ENCODE peak calls at places on chromosomes 4 and X, in five cellular contexts. E is upper lobe of left lung, Z is GOT3, P is T follicular helper cell, I is NCI-H1092 treated with DMSO at 0.1 percent for 48 hours. J is an unnamed sample.

GRCh38 chrX:41118156-41118555 is 32.9 kb downstream of the USP9X start:
- DNase-seq in E (no peak), Z (no peak), P (no peak), I (no peak), J (no peak)

GRCh38 chr4:139142980-139143379 is 34.0 kb downstream of the ELF2 start:
- DNase-seq in E (no peak), Z (no peak), P (no peak), I (no peak), J (no peak)

GRCh38 chr4:89296871-89297270 is 10.7 kb downstream of the GPRIN3 start:
- DNase-seq in E (no peak), Z (no peak), P (no peak), I (no peak), J (no peak)

GRCh38 chrX:44914532-44915198 is 41.7 kb downstream of the KDM6A start:
- DNase-seq in E (no peak), Z (no peak), P (no peak), I (no peak), J (no peak)

GRCh38 chr4:78870056-78870455 is 69.2 kb downstream of the PAQR3 start:
- DNase-seq in E (no peak), Z (no peak), P (no peak), I (no peak), J (no peak)

GRCh38 chr4:134762053-134762452 is 560.5 kb upstream of the PABPC4L start:
- DNase-seq in E (no peak), Z (no peak), P (no peak), I (no peak), J (no peak)

GRCh38 chr4:100736651-100737450 is 219.0 kb upstream of the EMCN start:
- DNase-seq in E (no peak), Z (no peak), P (no peak), I (no peak), J (peak)

GRCh38 chr4:56704074-56704473 is 23.0 kb upstream of the HOPX start:
- DNase-seq in E (peak), Z (no peak), P (no peak), I (no peak), J (no peak)

GRCh38 chr4:3291969-3292570 is 751 bp upstream of the RGS12 start:
- DNase-seq in E (peak), Z (no peak), P (no peak), I (peak), J (peak)

GRCh38 chrX:109533005-109533404 is 3.6 kb upstream of the NXT2 start:
- DNase-seq in E (no peak), Z (no peak), P (no peak), I (no peak), J (no peak)

GRCh38 chr4:35972814-35973213 is 271.5 kb downstream of the ARAP2 start:
- DNase-seq in E (no peak), Z (no peak), P (no peak), I (no peak), J (no peak)

GRCh38 chr4:1975880-1976279 is 32.9 kb downstream of the NELFA start:
- DNase-seq in E (no peak), Z (no peak), P (no peak), I (no peak), J (no peak)

GRCh38 chr4:99657801-99658200 is at the start of gene C4orf54:
- DNase-seq in E (no peak), Z (no peak), P (no peak), I (no peak), J (no peak)

GRCh38 chr4:17494258-17494657 is 17.6 kb downstream of the QDPR start:
- DNase-seq in E (no peak), Z (peak), P (no peak), I (no peak), J (peak)

GRCh38 chrX:134374910-134375309 is 85.1 kb upstream of the HPRT1 start:
- DNase-seq in E (no peak), Z (no peak), P (no peak), I (no peak), J (no peak)

GRCh38 chr4:56164921-56165320 is 216.2 kb downstream of the CEP135 start:
- DNase-seq in E (no peak), Z (no peak), P (no peak), I (no peak), J (no peak)

GRCh38 chr4:30837131-30837539 is 117.0 kb downstream of the PCDH7 start:
- DNase-seq in E (no peak), Z (no peak), P (no peak), I (no peak), J (no peak)

GRCh38 chr4:89915937-89916336 is 21.3 kb downstream of the MMRN1 start:
- DNase-seq in E (no peak), Z (no peak), P (no peak), I (no peak), J (no peak)

GRCh38 chr4:11105715-11106114 is 323.0 kb downstream of the HS3ST1 start:
- DNase-seq in E (no peak), Z (no peak), P (no peak), I (no peak), J (no peak)

GRCh38 chr4:113695328-113696169 is 66.0 kb downstream of the CAMK2D start:
- DNase-seq in E (no peak), Z (no peak), P (no peak), I (no peak), J (no peak)

GRCh38 chr4:150581206-150581605 is 745 bp upstream of the MAB21L2 start:
- DNase-seq in E (no peak), Z (no peak), P (no peak), I (no peak), J (no peak)

GRCh38 chr4:81493895-81494490 is 22.3 kb upstream of the RASGEF1B start:
- DNase-seq in E (no peak), Z (no peak), P (no peak), I (no peak), J (no peak)

GRCh38 chr4:1874207-1874606 is 3.0 kb downstream of the NSD2 start:
- DNase-seq in E (no peak), Z (no peak), P (no peak), I (no peak), J (no peak)

GRCh38 chrX:115560978-115561604 is at the start of gene PLS3:
- DNase-seq in E (peak), Z (peak), P (no peak), I (peak), J (peak)

GRCh38 chr4:141788169-141788915 is 152.0 kb downstream of the IL15 start:
- DNase-seq in E (no peak), Z (no peak), P (no peak), I (no peak), J (no peak)

GRCh38 chrX:50978920-50979660 is 68.6 kb downstream of the BMP15 start:
- DNase-seq in E (no peak), Z (no peak), P (no peak), I (no peak), J (no peak)

GRCh38 chr4:100017627-100018310 is 67.7 kb upstream of the H2AZ1 start:
- DNase-seq in E (no peak), Z (no peak), P (no peak), I (no peak), J (no peak)

GRCh38 chrX:153765138-153766079 is 1.4 kb downstream of the PLXNB3 start:
- DNase-seq in E (peak), Z (no peak), P (no peak), I (no peak), J (no peak)

GRCh38 chr4:16227462-16227868 is 1.2 kb upstream of the TAPT1 start:
- DNase-seq in E (no peak), Z (no peak), P (no peak), I (no peak), J (peak)

GRCh38 chr4:48832571-48832970 is 1.7 kb downstream of the OCIAD1 start:
- DNase-seq in E (no peak), Z (no peak), P (no peak), I (no peak), J (no peak)

GRCh38 chrX:150088042-150088441 is 149.8 kb upstream of the EOLA2 start:
- DNase-seq in E (no peak), Z (no peak), P (no peak), I (peak), J (no peak)

GRCh38 chrX:39377171-39377570 is 575.9 kb downstream of the MID1IP1 start:
- DNase-seq in E (no peak), Z (no peak), P (no peak), I (peak), J (no peak)

GRCh38 chr4:17707671-17708070 is 73.8 kb downstream of the FAM184B start:
- DNase-seq in E (no peak), Z (no peak), P (no peak), I (no peak), J (no peak)

GRCh38 chr4:7691061-7691460 is 248.6 kb downstream of the AFAP1 start:
- DNase-seq in E (no peak), Z (no peak), P (no peak), I (no peak), J (no peak)

GRCh38 chrX:118519411-118520205 is 24.0 kb downstream of the DOCK11 start:
- DNase-seq in E (no peak), Z (no peak), P (no peak), I (no peak), J (no peak)

GRCh38 chrX:42577936-42578335 is 200.0 kb downstream of the PPP1R2C start:
- DNase-seq in E (no peak), Z (no peak), P (no peak), I (no peak), J (no peak)

GRCh38 chr4:80367737-80368136 is 32.2 kb downstream of the CFAP299 start:
- DNase-seq in E (no peak), Z (no peak), P (no peak), I (no peak), J (no peak)

GRCh38 chr4:69069085-69069484 is 27.2 kb upstream of the UGT2B7 start:
- DNase-seq in E (no peak), Z (no peak), P (no peak), I (no peak), J (no peak)

GRCh38 chr4:158319880-158320279 is 109.6 kb downstream of the TMEM144 start:
- DNase-seq in E (peak), Z (no peak), P (no peak), I (no peak), J (no peak)